ENCODE peak calls at places on chromosomes 4 and X, in seven cellular contexts. One of them, this sample, is unnamed.
A peak's percentile ranks its signal among the peaks of the same experiment; 100 is the strongest.

GRCh38 chr4:89752932-89753598 is 83.9 kb downstream of the SNCA start:
- DNase-seq in SJCRH30: peak; percentile 85
- DNase-seq in lung: no peak
- DNase-seq in right lobe of liver: no peak
- DNase-seq in esophagus squamous epithelium: no peak
- DNase-seq in right atrium auricular region: no peak
- DNase-seq in IMR-90: peak; percentile 92
- DNase-seq in this sample: no peak

GRCh38 chrX:38975368-38975767 is 174.1 kb downstream of the MID1IP1 start:
- DNase-seq in SJCRH30: no peak
- DNase-seq in lung: no peak
- DNase-seq in right lobe of liver: no peak
- DNase-seq in esophagus squamous epithelium: no peak
- DNase-seq in right atrium auricular region: no peak
- DNase-seq in IMR-90: no peak
- DNase-seq in this sample: no peak

GRCh38 chrX:150688911-150689451 is 4.2 kb upstream of the MTMR1 start:
- DNase-seq in SJCRH30: peak; percentile 81
- DNase-seq in lung: no peak
- DNase-seq in right lobe of liver: no peak
- DNase-seq in esophagus squamous epithelium: no peak
- DNase-seq in right atrium auricular region: no peak
- DNase-seq in IMR-90: peak; percentile 96
- DNase-seq in this sample: no peak

GRCh38 chrX:148310402-148311200 is 189.8 kb upstream of the AFF2 start:
- DNase-seq in SJCRH30: no peak
- DNase-seq in lung: no peak
- DNase-seq in right lobe of liver: no peak
- DNase-seq in esophagus squamous epithelium: no peak
- DNase-seq in right atrium auricular region: no peak
- DNase-seq in IMR-90: no peak
- DNase-seq in this sample: no peak

GRCh38 chr4:183580849-183581248 is 76.0 kb downstream of the ING2 start:
- DNase-seq in SJCRH30: no peak
- DNase-seq in lung: no peak
- DNase-seq in right lobe of liver: no peak
- DNase-seq in esophagus squamous epithelium: no peak
- DNase-seq in right atrium auricular region: no peak
- DNase-seq in IMR-90: no peak
- DNase-seq in this sample: no peak

GRCh38 chr4:182916483-182917181 is 554 bp downstream of the DCTD start:
- DNase-seq in SJCRH30: peak; percentile 65
- DNase-seq in lung: peak; percentile 59
- DNase-seq in right lobe of liver: peak; percentile 60
- DNase-seq in esophagus squamous epithelium: peak; percentile 38
- DNase-seq in right atrium auricular region: no peak
- DNase-seq in IMR-90: peak; percentile 79
- DNase-seq in this sample: peak; percentile 84

GRCh38 chr4:41963105-41963504 is 18.5 kb upstream of the DCAF4L1 start:
- DNase-seq in SJCRH30: peak; percentile 44
- DNase-seq in lung: no peak
- DNase-seq in right lobe of liver: no peak
- DNase-seq in esophagus squamous epithelium: no peak
- DNase-seq in right atrium auricular region: no peak
- DNase-seq in IMR-90: peak; percentile 10
- DNase-seq in this sample: no peak

GRCh38 chr4:157043131-157043530 is 32.8 kb upstream of the GLRB start:
- DNase-seq in SJCRH30: peak; percentile 8
- DNase-seq in lung: no peak
- DNase-seq in right lobe of liver: no peak
- DNase-seq in esophagus squamous epithelium: no peak
- DNase-seq in right atrium auricular region: no peak
- DNase-seq in IMR-90: peak; percentile 51
- DNase-seq in this sample: no peak

GRCh38 chrX:68703849-68704248 is 56.4 kb downstream of the STARD8 start:
- DNase-seq in SJCRH30: no peak
- DNase-seq in lung: no peak
- DNase-seq in right lobe of liver: no peak
- DNase-seq in esophagus squamous epithelium: no peak
- DNase-seq in right atrium auricular region: no peak
- DNase-seq in IMR-90: no peak
- DNase-seq in this sample: no peak

GRCh38 chr4:85577307-85577706 is 102.4 kb downstream of the ARHGAP24 start:
- DNase-seq in SJCRH30: no peak
- DNase-seq in lung: no peak
- DNase-seq in right lobe of liver: no peak
- DNase-seq in esophagus squamous epithelium: no peak
- DNase-seq in right atrium auricular region: no peak
- DNase-seq in IMR-90: no peak
- DNase-seq in this sample: no peak

GRCh38 chr4:14984452-14984851 is 17.8 kb upstream of the CPEB2 start:
- DNase-seq in SJCRH30: no peak
- DNase-seq in lung: no peak
- DNase-seq in right lobe of liver: no peak
- DNase-seq in esophagus squamous epithelium: no peak
- DNase-seq in right atrium auricular region: no peak
- DNase-seq in IMR-90: no peak
- DNase-seq in this sample: no peak

GRCh38 chr4:159010563-159011260 is 92.2 kb upstream of the RAPGEF2 start:
- DNase-seq in SJCRH30: no peak
- DNase-seq in lung: peak; percentile 78
- DNase-seq in right lobe of liver: peak; percentile 90
- DNase-seq in esophagus squamous epithelium: no peak
- DNase-seq in right atrium auricular region: peak; percentile 73
- DNase-seq in IMR-90: peak; percentile 67
- DNase-seq in this sample: peak; percentile 70

GRCh38 chr4:25129926-25130325 is 30.3 kb downstream of the SEPSECS start:
- DNase-seq in SJCRH30: no peak
- DNase-seq in lung: no peak
- DNase-seq in right lobe of liver: no peak
- DNase-seq in esophagus squamous epithelium: no peak
- DNase-seq in right atrium auricular region: no peak
- DNase-seq in IMR-90: peak; percentile 2
- DNase-seq in this sample: no peak

GRCh38 chr4:86054676-86055075 is 305.2 kb downstream of the MAPK10 start:
- DNase-seq in SJCRH30: peak; percentile 72
- DNase-seq in lung: no peak
- DNase-seq in right lobe of liver: no peak
- DNase-seq in esophagus squamous epithelium: no peak
- DNase-seq in right atrium auricular region: no peak
- DNase-seq in IMR-90: no peak
- DNase-seq in this sample: no peak

GRCh38 chr4:185068837-185069236 is 50.5 kb downstream of the HELT start:
- DNase-seq in SJCRH30: no peak
- DNase-seq in lung: no peak
- DNase-seq in right lobe of liver: no peak
- DNase-seq in esophagus squamous epithelium: no peak
- DNase-seq in right atrium auricular region: no peak
- DNase-seq in IMR-90: no peak
- DNase-seq in this sample: no peak

GRCh38 chr4:153267013-153267412 is 62.8 kb downstream of the TRIM2 start:
- DNase-seq in SJCRH30: no peak
- DNase-seq in lung: no peak
- DNase-seq in right lobe of liver: no peak
- DNase-seq in esophagus squamous epithelium: no peak
- DNase-seq in right atrium auricular region: no peak
- DNase-seq in IMR-90: peak; percentile 72
- DNase-seq in this sample: no peak

DNA sequence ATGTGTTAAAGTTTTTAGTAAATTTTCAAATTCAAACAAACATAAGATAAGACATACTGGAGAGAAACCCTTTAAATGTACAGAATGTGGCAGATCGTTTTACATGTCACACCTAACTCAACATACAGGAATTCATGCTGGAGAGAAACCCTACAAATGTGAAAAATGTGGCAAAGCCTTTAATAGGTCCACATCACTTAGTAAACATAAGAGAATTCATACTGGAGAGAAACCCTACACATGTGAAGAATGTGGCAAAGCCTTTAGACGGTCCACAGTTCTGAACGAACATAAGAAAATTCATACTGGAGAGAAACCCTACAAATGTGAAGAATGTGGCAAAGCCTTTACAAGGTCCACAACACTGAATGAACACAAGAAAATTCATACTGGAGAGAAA is 32.8 kb downstream of the ZNF595 start:
- DNase-seq in SJCRH30: peak; percentile 4
- DNase-seq in lung: no peak
- DNase-seq in right lobe of liver: no peak
- DNase-seq in esophagus squamous epithelium: no peak
- DNase-seq in right atrium auricular region: no peak
- DNase-seq in IMR-90: no peak
- DNase-seq in this sample: no peak
- H3K9me3 ChIP-seq in SJCRH30: peaks cover 54% of the 10 kb centered on the region
- H3K9me3 ChIP-seq in lung: peaks cover 15% of the 10 kb centered on the region
- H3K9me3 ChIP-seq in right lobe of liver: peaks cover 90% of the 10 kb centered on the region
- H3K9me3 ChIP-seq in esophagus squamous epithelium: peaks cover 96% of the 10 kb centered on the region
- H3K9me3 ChIP-seq in right atrium auricular region: peaks cover 55% of the 10 kb centered on the region
- H3K9me3 ChIP-seq in IMR-90: peaks cover 55% of the 10 kb centered on the region
- H3K9me3 ChIP-seq in this sample: peaks cover 10% of the 10 kb centered on the region

DNA sequence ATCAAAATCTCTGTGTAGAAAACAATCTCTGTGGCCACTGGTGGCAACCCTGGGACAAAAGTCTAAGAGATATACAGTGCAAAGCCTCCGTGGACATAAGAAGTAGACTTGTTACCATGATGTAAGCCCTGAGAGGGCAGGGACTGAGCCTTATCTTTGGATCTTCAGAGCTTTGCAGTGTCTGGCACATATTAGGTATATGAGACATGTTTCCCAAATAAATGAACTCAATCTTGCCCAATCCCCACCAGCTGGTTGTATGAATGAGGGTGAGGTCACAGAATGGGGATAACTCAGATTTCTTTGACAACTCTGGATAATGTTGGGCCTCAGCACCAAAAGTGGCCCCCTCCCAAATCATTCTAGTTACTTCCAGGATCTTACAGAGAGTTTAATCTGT is 511.4 kb upstream of the DIPK2B start:
- DNase-seq in SJCRH30: no peak
- DNase-seq in lung: no peak
- DNase-seq in right lobe of liver: no peak
- DNase-seq in esophagus squamous epithelium: no peak
- DNase-seq in right atrium auricular region: no peak
- DNase-seq in IMR-90: peak; percentile 65
- DNase-seq in this sample: no peak
- H3K4me1 ChIP-seq in SJCRH30: no peaks in the 10 kb centered on the region
- H3K4me1 ChIP-seq in lung: no peaks in the 10 kb centered on the region
- H3K4me1 ChIP-seq in right lobe of liver: no peaks in the 10 kb centered on the region
- H3K4me1 ChIP-seq in esophagus squamous epithelium: no peaks in the 10 kb centered on the region
- H3K4me1 ChIP-seq in right atrium auricular region: no peaks in the 10 kb centered on the region
- H3K4me1 ChIP-seq in IMR-90: peaks cover 13% of the 10 kb centered on the region
- H3K4me1 ChIP-seq in this sample: no peaks in the 10 kb centered on the region

DNA sequence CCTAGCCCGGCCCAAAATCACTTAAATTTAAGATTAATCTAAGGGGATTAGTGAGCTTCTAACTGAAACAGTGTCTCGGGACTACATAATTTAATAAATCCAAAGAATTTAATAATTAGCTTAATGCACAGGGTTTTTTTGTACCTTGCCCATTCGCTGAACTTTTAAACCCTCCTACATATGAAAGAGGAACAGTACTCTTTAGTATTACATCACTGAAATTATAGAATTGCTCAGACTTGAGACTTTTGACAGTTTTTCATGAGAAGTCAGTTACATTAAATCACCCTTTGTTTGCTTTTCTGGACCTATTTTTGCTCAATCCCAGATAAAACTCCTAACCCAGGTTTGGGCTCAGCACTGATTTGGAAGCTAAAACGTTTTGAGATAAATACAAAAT is 2.4 kb upstream of the TADA2B start:
- DNase-seq in SJCRH30: no peak
- DNase-seq in lung: no peak
- DNase-seq in right lobe of liver: no peak
- DNase-seq in esophagus squamous epithelium: no peak
- DNase-seq in right atrium auricular region: no peak
- DNase-seq in IMR-90: no peak
- DNase-seq in this sample: no peak
- H3K9me3 ChIP-seq in SJCRH30: no peaks in the 10 kb centered on the region
- H3K9me3 ChIP-seq in lung: no peaks in the 10 kb centered on the region
- H3K9me3 ChIP-seq in right lobe of liver: no peaks in the 10 kb centered on the region
- H3K9me3 ChIP-seq in esophagus squamous epithelium: no peaks in the 10 kb centered on the region
- H3K9me3 ChIP-seq in right atrium auricular region: no peaks in the 10 kb centered on the region
- H3K9me3 ChIP-seq in IMR-90: no peaks in the 10 kb centered on the region
- H3K9me3 ChIP-seq in this sample: no peaks in the 10 kb centered on the region

DNA sequence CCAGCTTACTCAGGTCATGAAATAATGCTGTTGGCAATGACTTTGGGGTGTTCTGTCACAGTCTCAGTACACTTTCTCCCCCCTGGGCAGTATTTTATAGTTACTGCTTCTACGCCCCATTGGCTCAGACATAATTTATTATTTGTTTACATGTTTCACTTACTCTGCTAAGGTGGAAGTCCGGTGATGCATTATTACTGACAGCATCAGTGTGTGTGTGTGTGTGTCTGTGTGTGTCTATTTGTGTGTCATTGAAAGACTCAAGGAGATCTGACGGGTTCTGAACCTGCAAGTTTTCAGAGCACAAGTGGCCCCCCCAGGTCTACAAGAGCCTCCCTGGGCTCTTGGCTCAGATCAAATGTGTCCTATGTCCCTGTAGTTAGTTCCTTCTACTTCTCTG is 283.5 kb upstream of the GATB start:
- DNase-seq in SJCRH30: no peak
- DNase-seq in lung: no peak
- DNase-seq in right lobe of liver: no peak
- DNase-seq in esophagus squamous epithelium: no peak
- DNase-seq in right atrium auricular region: no peak
- DNase-seq in IMR-90: peak; percentile 15
- DNase-seq in this sample: no peak
- H3K4me1 ChIP-seq in SJCRH30: no peaks in the 10 kb centered on the region
- H3K4me1 ChIP-seq in lung: peaks cover 3% of the 10 kb centered on the region
- H3K4me1 ChIP-seq in right lobe of liver: no peaks in the 10 kb centered on the region
- H3K4me1 ChIP-seq in esophagus squamous epithelium: peaks cover 8% of the 10 kb centered on the region
- H3K4me1 ChIP-seq in right atrium auricular region: no peaks in the 10 kb centered on the region
- H3K4me1 ChIP-seq in IMR-90: peaks cover 9% of the 10 kb centered on the region
- H3K4me1 ChIP-seq in this sample: no peaks in the 10 kb centered on the region